ENCODE peak calls at places on chromosomes 11 and 22, in ten cellular contexts. H is stimulated activated CD4-positive, alpha-beta T cell treated with anti-CD3 and anti-CD28 coated beads, Interleukin-2, amount 100 ng/mL, for 48 hours; F is anterior cingulate cortex; Q is stomach; S is GM03348; Z is NCI-H2081 treated with DMSO at 0.1 percent for 48 hours; U is IMR-90; W is Right ventricle myocardium superior; K is bronchial epithelial cell; I is EL. P is an unnamed sample.

GRCh38 chr11:76153609-76153949 is 52.7 kb downstream of the WNT11 start:
- DNase-seq in F (no peak), K (peak; percentile 65), S (peak; percentile 78), W (no peak), I (peak; percentile 83), Z (no peak), U (peak; percentile 40), H (no peak), Q (no peak), P (peak; percentile 78)

GRCh38 chr11:65655570-65656332 is 7.0 kb downstream of the RELA start:
- DNase-seq in Z (no peak), K (no peak), I (no peak), F (no peak), S (no peak), U (no peak), H (no peak), W (no peak), Q (no peak), P (no peak)

GRCh38 chr22:39703890-39704658 is 133.5 kb downstream of the CACNA1I start:
- DNase-seq in K (no peak), F (no peak), W (peak; percentile 68), Q (no peak), H (no peak), I (no peak), Z (no peak), S (no peak), U (peak; percentile 23), P (no peak)

GRCh38 chr22:17272511-17272991 is 53.3 kb upstream of the ADA2 start:
- DNase-seq in U (no peak), Z (no peak), S (no peak), W (no peak), H (no peak), Q (no peak), K (no peak), F (no peak), I (no peak), P (no peak)

GRCh38 chr22:47056361-47056760 is 293.9 kb downstream of the TBC1D22A start:
- DNase-seq in K (no peak), Z (no peak), I (no peak), Q (no peak), W (peak; percentile 23), S (no peak), H (no peak), F (no peak), U (no peak), P (no peak)

GRCh38 chr11:12748561-12748960 is 74.3 kb downstream of the TEAD1 start:
- DNase-seq in I (no peak), U (no peak), S (no peak), W (no peak), K (no peak), Z (no peak), Q (no peak), F (no peak), H (no peak), P (no peak)

GRCh38 chr11:60485987-60486386 is 6.6 kb upstream of the MS4A12 start:
- DNase-seq in K (no peak), W (no peak), I (no peak), H (no peak), Q (peak; percentile 29), Z (no peak), U (no peak), F (no peak), S (no peak), P (no peak)

GRCh38 chr11:35144103-35144741 is 5.3 kb downstream of the CD44 start:
- DNase-seq in K (peak; percentile 91), S (peak; percentile 82), H (peak; percentile 53), I (peak; percentile 92), Q (peak; percentile 32), Z (no peak), F (no peak), W (no peak), U (peak; percentile 84), P (peak; percentile 84)

GRCh38 chr22:49392841-49393510 is 434.7 kb downstream of the BRD1 start:
- DNase-seq in W (no peak), K (no peak), I (no peak), S (no peak), U (no peak), Z (no peak), Q (no peak), H (no peak), F (no peak), P (no peak)

GRCh38 chr11:120601566-120601965 is 90.0 kb downstream of the GRIK4 start:
- DNase-seq in H (no peak), I (peak; percentile 21), U (peak; percentile 55), W (no peak), Z (no peak), F (no peak), S (no peak), K (peak; percentile 6), Q (no peak), P (no peak)

GRCh38 chr11:128488471-128488870 is 98.9 kb downstream of the ETS1 start:
- DNase-seq in Z (no peak), H (no peak), S (peak; percentile 80), K (peak; percentile 89), Q (no peak), F (no peak), U (peak; percentile 98), I (peak; percentile 94), W (peak; percentile 35), P (peak; percentile 91)

GRCh38 chr11:2260491-2261364 is 9.7 kb downstream of the ASCL2 start:
- DNase-seq in S (peak; percentile 10), W (no peak), Q (peak; percentile 21), Z (no peak), H (no peak), I (no peak), K (no peak), U (no peak), F (no peak), P (no peak)

GRCh38 chr11:73252577-73253191 is 19.5 kb upstream of the P2RY6 start:
- DNase-seq in I (no peak), S (no peak), Z (no peak), K (no peak), H (no peak), Q (peak; percentile 13), U (no peak), F (no peak), W (no peak), P (no peak)

GRCh38 chr11:119845305-119845704 is 116.3 kb upstream of the NECTIN1 start:
- DNase-seq in S (no peak), K (no peak), Q (no peak), Z (no peak), U (no peak), W (no peak), H (no peak), I (no peak), F (no peak), P (no peak)

GRCh38 chr11:78797559-78797958 is 222.9 kb upstream of the NARS2 start:
- DNase-seq in W (no peak), U (no peak), Q (no peak), H (no peak), I (no peak), Z (no peak), K (no peak), F (no peak), S (no peak), P (no peak)

GRCh38 chr22:37425800-37426531 is 1.3 kb downstream of the ELFN2 start:
- DNase-seq in F (no peak), U (peak; percentile 45), I (no peak), K (no peak), Z (no peak), W (no peak), Q (no peak), S (no peak), H (no peak), P (peak; percentile 53)

GRCh38 chr11:69807416-69807815 is 11.8 kb downstream of the FGF3 start:
- DNase-seq in S (no peak), W (no peak), U (no peak), H (no peak), F (no peak), Q (no peak), Z (no peak), I (no peak), K (no peak), P (no peak)

GRCh38 chr11:57493507-57494503 is 21.7 kb downstream of the SLC43A1 start:
- DNase-seq in S (no peak), K (peak; percentile 50), I (peak; percentile 31), W (peak; percentile 74), F (no peak), U (peak; percentile 17), H (peak; percentile 69), Z (no peak), Q (peak; percentile 83), P (peak; percentile 73)

GRCh38 chr11:64876835-64877341 is 1.5 kb downstream of the EHD1 start:
- DNase-seq in K (no peak), Q (peak; percentile 81), I (peak; percentile 89), H (no peak), U (peak; percentile 46), W (no peak), F (no peak), Z (no peak), S (peak; percentile 74), P (peak; percentile 54)

GRCh38 chr11:84236436-84236835 is 950.3 kb upstream of the CCDC90B start:
- DNase-seq in S (no peak), U (no peak), H (no peak), Z (no peak), K (no peak), Q (no peak), W (no peak), I (no peak), F (no peak), P (no peak)

GRCh38 chr11:119745112-119745511 is 16.1 kb upstream of the NECTIN1 start:
- DNase-seq in K (no peak), H (no peak), F (no peak), S (no peak), I (no peak), U (no peak), W (no peak), Z (no peak), Q (no peak), P (no peak)

GRCh38 chr11:33709471-33709870 is 8.8 kb upstream of the C11orf91 start:
- DNase-seq in F (no peak), H (no peak), I (no peak), U (no peak), Q (no peak), Z (no peak), K (no peak), W (no peak), S (no peak), P (no peak)

GRCh38 chr22:44195189-44195871 is 14.6 kb downstream of the PARVG start:
- DNase-seq in W (no peak), Z (no peak), I (no peak), F (no peak), H (no peak), K (no peak), S (no peak), Q (no peak), U (no peak), P (no peak)

GRCh38 chr11:114709960-114710359 is 31.6 kb downstream of the NXPE2 start:
- DNase-seq in K (no peak), W (no peak), I (no peak), U (no peak), Q (no peak), F (no peak), Z (no peak), H (no peak), S (no peak), P (no peak)

GRCh38 chr11:80383655-80384054 is 942.8 kb upstream of the TENM4 start:
- DNase-seq in F (no peak), S (no peak), Z (no peak), Q (no peak), I (no peak), U (no peak), K (no peak), W (no peak), H (no peak), P (peak; percentile 10)

GRCh38 chr11:47356129-47356997 is 3.9 kb upstream of the MYBPC3 start:
- DNase-seq in F (no peak), U (no peak), W (no peak), H (no peak), Z (no peak), K (no peak), I (no peak), Q (no peak), S (no peak), P (no peak)

GRCh38 chr11:36619502-36619901 is 21.5 kb upstream of the RAG2 start:
- DNase-seq in U (no peak), F (no peak), Q (no peak), I (no peak), S (no peak), H (no peak), Z (no peak), W (no peak), K (no peak), P (no peak)

GRCh38 chr11:1890856-1891830 is 552 bp downstream of the PRR33 start:
- DNase-seq in Z (no peak), U (no peak), Q (no peak), W (peak; percentile 45), K (no peak), F (no peak), I (no peak), S (no peak), H (no peak), P (no peak)